ENCODE peak calls at places on chromosomes 2 and 18, in six cellular contexts. One of them, this sample, is unnamed.

GRCh38 chr2:173711816-173712215 is 253.4 kb downstream of the SP3 start:
- DNase-seq in IMR-90: no peak
- DNase-seq in GM12878: no peak
- DNase-seq in K562: no peak
- DNase-seq in A549: no peak
- DNase-seq in SK-N-SH: no peak
- DNase-seq in this sample: no peak

GRCh38 chr2:143885461-143885860 is 634.5 kb downstream of the ZEB2 start:
- DNase-seq in A549: no peak
- DNase-seq in GM12878: no peak
- DNase-seq in IMR-90: peak
- DNase-seq in SK-N-SH: no peak
- DNase-seq in K562: no peak
- DNase-seq in this sample: no peak

GRCh38 chr18:160831-161570 is 2.6 kb downstream of the USP14 start:
- DNase-seq in SK-N-SH: no peak
- DNase-seq in IMR-90: no peak
- DNase-seq in K562: no peak
- DNase-seq in A549: no peak
- DNase-seq in GM12878: no peak
- DNase-seq in this sample: no peak

GRCh38 chr2:152421521-152422367 is 86.8 kb downstream of the FMNL2 start:
- DNase-seq in SK-N-SH: peak
- DNase-seq in A549: peak
- DNase-seq in GM12878: no peak
- DNase-seq in IMR-90: peak
- DNase-seq in K562: no peak
- DNase-seq in this sample: peak

GRCh38 chr18:32378705-32379104 is 92.0 kb downstream of the GAREM1 start:
- DNase-seq in IMR-90: peak
- DNase-seq in K562: no peak
- DNase-seq in GM12878: no peak
- DNase-seq in SK-N-SH: no peak
- DNase-seq in A549: peak
- DNase-seq in this sample: peak

GRCh38 chr2:147057931-147058491 is 786.8 kb upstream of the ACVR2A start:
- DNase-seq in A549: no peak
- DNase-seq in SK-N-SH: no peak
- DNase-seq in GM12878: no peak
- DNase-seq in K562: no peak
- DNase-seq in IMR-90: no peak
- DNase-seq in this sample: no peak

GRCh38 chr2:199468561-199469513 is 11.1 kb upstream of the SATB2 start:
- DNase-seq in IMR-90: no peak
- DNase-seq in GM12878: no peak
- DNase-seq in A549: no peak
- DNase-seq in SK-N-SH: peak
- DNase-seq in K562: no peak
- DNase-seq in this sample: no peak

GRCh38 chr2:162242586-162243304 is 500 bp downstream of the FAP start:
- DNase-seq in A549: no peak
- DNase-seq in SK-N-SH: no peak
- DNase-seq in IMR-90: peak
- DNase-seq in GM12878: no peak
- DNase-seq in K562: no peak
- DNase-seq in this sample: no peak

GRCh38 chr2:158094487-158095092 is 7.1 kb upstream of the UPP2 start:
- DNase-seq in SK-N-SH: no peak
- DNase-seq in A549: peak
- DNase-seq in K562: no peak
- DNase-seq in GM12878: no peak
- DNase-seq in IMR-90: no peak
- DNase-seq in this sample: peak

GRCh38 chr2:42566837-42567251 is 1.6 kb upstream of the MTA3 start:
- DNase-seq in SK-N-SH: no peak
- DNase-seq in IMR-90: no peak
- DNase-seq in GM12878: peak
- DNase-seq in K562: no peak
- DNase-seq in A549: no peak
- DNase-seq in this sample: no peak

GRCh38 chr2:178804791-178805190 is 2.4 kb downstream of the TTN start:
- DNase-seq in K562: peak
- DNase-seq in IMR-90: peak
- DNase-seq in A549: peak
- DNase-seq in SK-N-SH: peak
- DNase-seq in GM12878: no peak
- DNase-seq in this sample: peak

GRCh38 chr2:152375174-152375573 is 40.2 kb downstream of the FMNL2 start:
- DNase-seq in GM12878: no peak
- DNase-seq in SK-N-SH: no peak
- DNase-seq in K562: no peak
- DNase-seq in A549: no peak
- DNase-seq in IMR-90: no peak
- DNase-seq in this sample: no peak

GRCh38 chr2:46847726-46848421 is 67.7 kb downstream of the MCFD2 start:
- DNase-seq in IMR-90: peak
- DNase-seq in SK-N-SH: no peak
- DNase-seq in GM12878: no peak
- DNase-seq in K562: no peak
- DNase-seq in A549: no peak
- DNase-seq in this sample: no peak

GRCh38 chr2:174259981-174260380 is 11.6 kb upstream of the OLA1 start:
- DNase-seq in A549: no peak
- DNase-seq in GM12878: no peak
- DNase-seq in IMR-90: peak
- DNase-seq in K562: no peak
- DNase-seq in SK-N-SH: no peak
- DNase-seq in this sample: no peak

GRCh38 chr2:191178806-191179514 is 28.2 kb upstream of the STAT4 start:
- DNase-seq in K562: no peak
- DNase-seq in IMR-90: peak
- DNase-seq in GM12878: no peak
- DNase-seq in A549: peak
- DNase-seq in SK-N-SH: no peak
- DNase-seq in this sample: no peak

GRCh38 chr18:27278131-27278530 is 93.0 kb upstream of the CHST9 start:
- DNase-seq in GM12878: no peak
- DNase-seq in IMR-90: no peak
- DNase-seq in K562: no peak
- DNase-seq in A549: no peak
- DNase-seq in SK-N-SH: no peak
- DNase-seq in this sample: no peak

GRCh38 chr18:63318882-63319382 is 637 bp downstream of the BCL2 start:
- DNase-seq in K562: no peak
- DNase-seq in A549: no peak
- DNase-seq in GM12878: no peak
- DNase-seq in IMR-90: no peak
- DNase-seq in SK-N-SH: no peak
- DNase-seq in this sample: no peak

GRCh38 chr2:238905224-238905623 is 57.3 kb downstream of the TWIST2 start:
- DNase-seq in SK-N-SH: peak
- DNase-seq in K562: no peak
- DNase-seq in GM12878: no peak
- DNase-seq in IMR-90: no peak
- DNase-seq in A549: no peak
- DNase-seq in this sample: no peak

GRCh38 chr2:241803387-241804325 is 5.3 kb upstream of the NEU4 start:
- DNase-seq in GM12878: no peak
- DNase-seq in A549: peak
- DNase-seq in K562: peak
- DNase-seq in IMR-90: peak
- DNase-seq in SK-N-SH: peak
- DNase-seq in this sample: no peak

GRCh38 chr2:226797289-226797988 is 2.2 kb downstream of the IRS1 start:
- DNase-seq in IMR-90: peak
- DNase-seq in GM12878: no peak
- DNase-seq in A549: no peak
- DNase-seq in SK-N-SH: peak
- DNase-seq in K562: no peak
- DNase-seq in this sample: no peak

GRCh38 chr2:110101911-110102774 is 13.5 kb downstream of the MALL start:
- DNase-seq in SK-N-SH: peak
- DNase-seq in IMR-90: peak
- DNase-seq in A549: peak
- DNase-seq in K562: no peak
- DNase-seq in GM12878: no peak
- DNase-seq in this sample: no peak

GRCh38 chr2:172342056-172342455 is 85.3 kb upstream of the ITGA6 start:
- DNase-seq in SK-N-SH: no peak
- DNase-seq in K562: no peak
- DNase-seq in A549: no peak
- DNase-seq in IMR-90: no peak
- DNase-seq in GM12878: no peak
- DNase-seq in this sample: no peak

GRCh38 chr2:8657423-8658062 is 24.3 kb upstream of the ID2 start:
- DNase-seq in IMR-90: no peak
- DNase-seq in A549: no peak
- DNase-seq in GM12878: no peak
- DNase-seq in SK-N-SH: no peak
- DNase-seq in K562: no peak
- DNase-seq in this sample: no peak

GRCh38 chr18:59881728-59882685 is 17.8 kb upstream of the PMAIP1 start:
- DNase-seq in K562: no peak
- DNase-seq in GM12878: no peak
- DNase-seq in A549: peak
- DNase-seq in SK-N-SH: no peak
- DNase-seq in IMR-90: peak
- DNase-seq in this sample: peak

GRCh38 chr2:227759411-227760113 is 13.9 kb downstream of the SCYGR8 start:
- DNase-seq in IMR-90: no peak
- DNase-seq in K562: no peak
- DNase-seq in GM12878: no peak
- DNase-seq in A549: no peak
- DNase-seq in SK-N-SH: no peak
- DNase-seq in this sample: peak

GRCh38 chr2:177056540-177056939 is 156.1 kb upstream of the HNRNPA3 start:
- DNase-seq in A549: peak
- DNase-seq in SK-N-SH: peak
- DNase-seq in GM12878: no peak
- DNase-seq in IMR-90: no peak
- DNase-seq in K562: peak
- DNase-seq in this sample: peak

GRCh38 chr18:63397349-63397748 is 24.9 kb downstream of the VPS4B start:
- DNase-seq in SK-N-SH: no peak
- DNase-seq in K562: no peak
- DNase-seq in GM12878: no peak
- DNase-seq in A549: no peak
- DNase-seq in IMR-90: no peak
- DNase-seq in this sample: no peak

GRCh38 chr18:12839526-12840196 is 44.4 kb downstream of the PTPN2 start:
- DNase-seq in GM12878: peak
- DNase-seq in SK-N-SH: no peak
- DNase-seq in IMR-90: no peak
- DNase-seq in K562: no peak
- DNase-seq in A549: no peak
- DNase-seq in this sample: no peak
- TF ChIP-seq SMC3 in GM12878: no peak
- TF ChIP-seq SMC3 in SK-N-SH: no peak
- TF ChIP-seq SMC3 in IMR-90: no peak
- TF ChIP-seq SMC3 in K562: no peak
- TF ChIP-seq SMC3 in A549: no peak
- TF ChIP-seq SMC3 in this sample: no peak

GRCh38 chr18:23324861-23325260 is 128.2 kb upstream of the RIOK3 start:
- DNase-seq in A549: no peak
- DNase-seq in IMR-90: no peak
- DNase-seq in SK-N-SH: no peak
- DNase-seq in GM12878: no peak
- DNase-seq in K562: no peak
- DNase-seq in this sample: no peak

GRCh38 chr18:23320709-23321236 is 132.3 kb upstream of the RIOK3 start:
- DNase-seq in A549: no peak
- DNase-seq in SK-N-SH: no peak
- DNase-seq in GM12878: no peak
- DNase-seq in IMR-90: no peak
- DNase-seq in K562: no peak
- DNase-seq in this sample: no peak

GRCh38 chr18:23321996-23322395 is 131.1 kb upstream of the RIOK3 start:
- DNase-seq in SK-N-SH: no peak
- DNase-seq in GM12878: no peak
- DNase-seq in A549: no peak
- DNase-seq in IMR-90: peak
- DNase-seq in K562: no peak
- DNase-seq in this sample: no peak

GRCh38 chr18:23324056-23324811 is 128.9 kb upstream of the RIOK3 start:
- DNase-seq in SK-N-SH: no peak
- DNase-seq in GM12878: no peak
- DNase-seq in K562: no peak
- DNase-seq in A549: no peak
- DNase-seq in IMR-90: no peak
- DNase-seq in this sample: peak
- TF ChIP-seq SMC3 in SK-N-SH: no peak
- TF ChIP-seq SMC3 in GM12878: no peak
- TF ChIP-seq SMC3 in K562: no peak
- TF ChIP-seq SMC3 in A549: no peak
- TF ChIP-seq SMC3 in IMR-90: no peak
- TF ChIP-seq SMC3 in this sample: no peak

GRCh38 chr18:25287096-25287495 is 64.9 kb downstream of the ZNF521 start:
- DNase-seq in SK-N-SH: no peak
- DNase-seq in K562: no peak
- DNase-seq in GM12878: no peak
- DNase-seq in A549: no peak
- DNase-seq in IMR-90: no peak
- DNase-seq in this sample: no peak
- TF ChIP-seq SMC3 in SK-N-SH: no peak
- TF ChIP-seq SMC3 in K562: no peak
- TF ChIP-seq SMC3 in GM12878: no peak
- TF ChIP-seq SMC3 in A549: no peak
- TF ChIP-seq SMC3 in IMR-90: no peak
- TF ChIP-seq SMC3 in this sample: no peak

GRCh38 chr2:40466926-40467325 is 15.0 kb upstream of the SLC8A1 start:
- DNase-seq in K562: no peak
- DNase-seq in A549: no peak
- DNase-seq in SK-N-SH: no peak
- DNase-seq in GM12878: no peak
- DNase-seq in IMR-90: no peak
- DNase-seq in this sample: no peak

GRCh38 chr2:40466332-40466731 is 14.4 kb upstream of the SLC8A1 start:
- DNase-seq in SK-N-SH: no peak
- DNase-seq in IMR-90: no peak
- DNase-seq in A549: no peak
- DNase-seq in K562: no peak
- DNase-seq in GM12878: no peak
- DNase-seq in this sample: no peak

GRCh38 chr2:40470817-40471809 is 19.2 kb upstream of the SLC8A1 start:
- DNase-seq in GM12878: no peak
- DNase-seq in IMR-90: no peak
- DNase-seq in SK-N-SH: no peak
- DNase-seq in K562: no peak
- DNase-seq in A549: peak
- DNase-seq in this sample: no peak

DNA sequence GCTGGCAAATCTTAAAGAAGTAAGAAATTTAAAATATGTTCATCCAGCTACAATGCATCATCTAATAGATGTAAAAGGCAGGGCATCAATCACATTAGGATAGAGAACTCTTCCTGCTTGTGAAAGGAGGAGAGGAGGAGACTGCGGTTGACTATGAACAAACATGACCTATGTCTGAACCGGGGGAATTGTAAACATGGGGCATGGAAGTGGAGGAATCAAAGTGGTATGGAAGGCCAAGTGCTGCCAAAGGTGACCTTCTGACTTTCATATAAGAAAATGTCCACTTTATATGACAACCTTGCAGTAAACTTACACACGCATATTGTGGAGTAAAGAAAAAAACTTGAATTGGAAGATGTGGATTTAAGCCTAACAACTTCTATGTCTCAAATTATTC is 20.0 kb upstream of the SLC8A1 start:
- DNase-seq in GM12878: no peak
- DNase-seq in K562: no peak
- DNase-seq in A549: peak
- DNase-seq in IMR-90: no peak
- DNase-seq in SK-N-SH: no peak
- DNase-seq in this sample: peak
- TF ChIP-seq SMC3 in GM12878: no peak
- TF ChIP-seq SMC3 in K562: no peak
- TF ChIP-seq SMC3 in A549: no peak
- TF ChIP-seq SMC3 in IMR-90: no peak
- TF ChIP-seq SMC3 in SK-N-SH: no peak
- TF ChIP-seq SMC3 in this sample: no peak

This sample was measured in HepG2.